ENCODE peak calls at places on chromosomes 1 and 21, in six cellular contexts. A is suprapubic skin, B is transverse colon, W is sigmoid colon, U is A549, P is tibial nerve. M is an unnamed sample.

GRCh38 chr1:28656335-28656734 is 7.9 kb downstream of the RNU11 start:
- DNase-seq in A (no peak), B (no peak), W (no peak), U (no peak), P (no peak), M (no peak)

GRCh38 chr1:51555866-51556619 is 37.0 kb upstream of the EPS15 start:
- DNase-seq in A (no peak), B (no peak), W (no peak), U (no peak), P (no peak), M (no peak)

GRCh38 chr1:8121261-8122159 is 95.4 kb upstream of the ERRFI1 start:
- DNase-seq in A (no peak), B (peak; percentile 57), W (peak; percentile 95), U (no peak), P (peak; percentile 61), M (peak; percentile 68)

GRCh38 chr1:71019248-71019647 is 28.4 kb downstream of the PTGER3 start:
- DNase-seq in A (no peak), B (no peak), W (no peak), U (no peak), P (no peak), M (no peak)

GRCh38 chr21:34812510-34813265 is 143.9 kb downstream of the CLIC6 start:
- DNase-seq in A (no peak), B (no peak), W (no peak), U (no peak), P (no peak), M (no peak)

GRCh38 chr1:225762002-225762441 is 15.6 kb upstream of the SRP9 start:
- DNase-seq in A (peak; percentile 43), B (no peak), W (no peak), U (no peak), P (no peak), M (no peak)

GRCh38 chr1:44558883-44559282 is 115.4 kb downstream of the TMEM53 start:
- DNase-seq in A (no peak), B (no peak), W (no peak), U (no peak), P (no peak), M (no peak)

GRCh38 chr1:64038965-64039926 is 164.2 kb upstream of the UBE2U start:
- DNase-seq in A (peak; percentile 68), B (no peak), W (peak; percentile 77), U (peak; percentile 38), P (peak; percentile 79), M (no peak)

GRCh38 chr1:174090476-174090875 is 68.3 kb upstream of the RC3H1 start:
- DNase-seq in A (no peak), B (no peak), W (no peak), U (no peak), P (no peak), M (no peak)

GRCh38 chr1:184272178-184272866 is 114.5 kb upstream of the C1orf21 start:
- DNase-seq in A (no peak), B (no peak), W (no peak), U (no peak), P (no peak), M (no peak)

GRCh38 chr1:218164111-218164929 is 120.8 kb upstream of the RRP15 start:
- DNase-seq in A (no peak), B (peak; percentile 37), W (no peak), U (peak; percentile 13), P (no peak), M (peak; percentile 10)

GRCh38 chr1:22290611-22291010 is 147.7 kb upstream of the WNT4 start:
- DNase-seq in A (no peak), B (no peak), W (no peak), U (no peak), P (no peak), M (no peak)

GRCh38 chr1:64469977-64470669 is at the start of gene CACHD1:
- DNase-seq in A (peak; percentile 80), B (peak; percentile 63), W (peak; percentile 88), U (peak; percentile 68), P (peak; percentile 64), M (peak; percentile 88)

GRCh38 chr1:15714438-15715136 is 21.5 kb upstream of the SLC25A34 start:
- DNase-seq in A (no peak), B (no peak), W (peak; percentile 81), U (no peak), P (no peak), M (no peak)

GRCh38 chr21:34936874-34937563 is 112.1 kb downstream of the RUNX1 start:
- DNase-seq in A (no peak), B (no peak), W (no peak), U (no peak), P (no peak), M (no peak)

GRCh38 chr1:42201986-42202385 is 37.4 kb upstream of the GUCA2A start:
- DNase-seq in A (no peak), B (no peak), W (no peak), U (no peak), P (no peak), M (no peak)

GRCh38 chr1:29709711-29710169 is 473.4 kb downstream of the PTPRU start:
- DNase-seq in A (no peak), B (no peak), W (no peak), U (no peak), P (no peak), M (no peak)

GRCh38 chr1:29708381-29708780 is 472.1 kb downstream of the PTPRU start:
- DNase-seq in A (no peak), B (no peak), W (no peak), U (no peak), P (no peak), M (no peak)

GRCh38 chr1:29706936-29707335 is 470.6 kb downstream of the PTPRU start:
- DNase-seq in A (no peak), B (no peak), W (no peak), U (peak; percentile 32), P (no peak), M (no peak)

GRCh38 chr1:29707796-29708195 is 471.5 kb downstream of the PTPRU start:
- DNase-seq in A (no peak), B (no peak), W (no peak), U (no peak), P (no peak), M (no peak)

GRCh38 chr1:29708818-29709710 is 472.7 kb downstream of the PTPRU start:
- DNase-seq in A (no peak), B (no peak), W (no peak), U (peak; percentile 45), P (no peak), M (no peak)
- TF ChIP-seq POLR2A in A (no peak), B (no peak), W (no peak), U (no peak), P (no peak), M (no peak)

GRCh38 chr21:45471229-45472052 is 66.5 kb downstream of the COL18A1 start:
- DNase-seq in A (no peak), B (no peak), W (peak; percentile 87), U (no peak), P (peak; percentile 57), M (no peak)
- TF ChIP-seq EP300 in A (no peak), B (no peak), W (no peak), U (no peak), P (no peak), M (no peak)

GRCh38 chr1:199510314-199510713 is 517.2 kb upstream of the NR5A2 start:
- DNase-seq in A (no peak), B (no peak), W (no peak), U (no peak), P (no peak), M (no peak)
- H3K4me1 ChIP-seq in A (no peaks in the 10 kb centered on the region), B (no peaks in the 10 kb centered on the region), W (no peaks in the 10 kb centered on the region), U (no peaks in the 10 kb centered on the region), P (no peaks in the 10 kb centered on the region), M (no peaks in the 10 kb centered on the region)

GRCh38 chr1:165597883-165598675 is 33.0 kb upstream of the MGST3 start:
- DNase-seq in A (peak; percentile 97), B (peak; percentile 97), W (peak; percentile 98), U (peak; percentile 87), P (peak; percentile 95), M (peak; percentile 93)
- TF ChIP-seq POLR2A in A (no peak), B (no peak), W (no peak), U (no peak), P (no peak), M (no peak)

GRCh38 chr1:12434174-12434573 is 183.8 kb downstream of the DHRS3 start:
- DNase-seq in A (no peak), B (peak; percentile 25), W (no peak), U (no peak), P (no peak), M (no peak)

GRCh38 chr1:12432897-12433296 is 185.1 kb downstream of the DHRS3 start:
- DNase-seq in A (no peak), B (no peak), W (no peak), U (no peak), P (no peak), M (no peak)

GRCh38 chr1:12435639-12436344 is 182.2 kb downstream of the DHRS3 start:
- DNase-seq in A (no peak), B (no peak), W (no peak), U (no peak), P (no peak), M (no peak)

GRCh38 chr1:12434686-12435085 is 183.3 kb downstream of the DHRS3 start:
- DNase-seq in A (no peak), B (no peak), W (no peak), U (no peak), P (no peak), M (no peak)

DNA sequence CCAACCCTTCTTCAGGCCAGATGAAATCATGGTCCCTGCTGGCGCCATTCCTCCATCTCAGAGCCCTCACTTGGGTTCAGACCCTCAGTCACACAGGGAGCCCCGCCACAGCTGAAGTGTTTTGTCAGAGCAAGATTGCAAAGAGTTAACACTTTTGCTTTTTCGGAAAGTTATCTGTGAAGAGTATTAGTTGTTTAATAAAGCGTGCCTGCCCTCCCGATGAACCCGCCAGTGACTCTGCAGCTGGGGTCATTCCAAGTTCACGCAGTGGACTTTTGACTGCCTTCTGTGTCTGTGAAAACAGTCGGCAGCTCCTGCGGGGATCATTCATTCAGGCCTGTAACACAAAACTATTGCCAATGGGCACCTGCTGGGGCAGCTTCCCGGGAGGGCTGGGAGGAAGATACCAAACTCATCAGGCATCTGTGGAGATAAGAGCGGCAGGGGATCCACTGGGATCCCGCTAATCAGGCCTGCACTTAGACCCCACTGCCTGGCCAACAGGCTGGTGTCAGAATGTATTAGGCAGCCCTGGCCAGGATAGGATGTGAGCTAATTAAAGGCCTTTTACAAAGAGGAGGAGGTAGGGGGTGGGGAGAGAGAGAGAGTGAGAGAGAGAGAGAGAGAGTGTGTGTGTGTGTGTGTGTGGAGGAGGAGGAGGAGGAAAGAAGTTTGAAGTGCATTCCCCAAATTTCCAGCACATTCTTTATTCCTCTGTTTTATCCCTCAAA is 184.5 kb downstream of the DHRS3 start:
- DNase-seq in A (no peak), B (peak; percentile 36), W (peak; percentile 79), U (no peak), P (peak; percentile 44), M (peak; percentile 74)
- TF ChIP-seq EP300 in A (no peak), B (no peak), W (no peak), U (no peak), P (no peak), M (no peak)

DNA sequence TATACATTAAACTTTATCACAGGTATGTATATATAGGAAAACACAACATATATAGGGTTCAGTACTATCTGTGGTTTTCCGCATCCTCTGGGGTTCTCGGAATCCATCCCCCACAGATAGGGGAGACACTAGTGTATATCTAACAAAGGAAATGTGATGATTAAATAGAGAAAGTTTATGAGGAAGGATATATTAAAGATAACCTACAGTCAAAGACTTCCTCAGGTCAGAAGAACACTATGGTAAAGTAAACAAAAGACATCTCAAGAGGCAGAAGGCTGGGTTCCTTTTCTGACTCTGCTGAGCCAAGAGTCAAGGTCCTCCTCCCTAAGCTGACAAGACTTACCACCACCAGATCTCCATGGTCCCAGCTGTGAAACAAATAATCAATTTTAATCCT is 12.1 kb downstream of the USP24 start:
- DNase-seq in A (no peak), B (no peak), W (no peak), U (no peak), P (no peak), M (no peak)
- H3K4me1 ChIP-seq in A (peaks cover 27% of the 10 kb centered on the region), B (peaks cover 44% of the 10 kb centered on the region), W (peaks cover 64% of the 10 kb centered on the region), U (peaks cover 40% of the 10 kb centered on the region), P (peaks cover 19% of the 10 kb centered on the region), M (peaks cover 3% of the 10 kb centered on the region)